ENCODE peak calls at places on chromosome X, in six cellular contexts. G is HCT116, X is PC-3, N is mammary epithelial cell, Q is tibial artery, L is thyroid gland. T is an unnamed sample.

GRCh38 chrX:153853902-153854267 is 23.5 kb upstream of the PDZD4 start:
- DNase-seq in N (no peak), L (no peak), Q (no peak), G (no peak), X (no peak), T (no peak)

GRCh38 chrX:151694661-151695582 is at the start of gene PRRG3:
- DNase-seq in Q (no peak), X (no peak), L (no peak), G (no peak), N (no peak), T (no peak)

GRCh38 chrX:50067435-50068292 is 133.1 kb downstream of the AKAP4 start:
- DNase-seq in Q (no peak), X (no peak), L (peak; percentile 72), N (peak; percentile 1), G (no peak), T (peak; percentile 39)

GRCh38 chrX:12886545-12886944 is 19.7 kb downstream of the TLR7 start:
- DNase-seq in G (no peak), Q (no peak), N (no peak), L (no peak), X (no peak), T (no peak)

GRCh38 chrX:112058255-112058654 is 24.3 kb downstream of the TRPC5 start:
- DNase-seq in N (no peak), X (no peak), G (no peak), Q (no peak), L (no peak), T (no peak)

GRCh38 chrX:30906726-30907125 is 17.7 kb upstream of the TAB3 start:
- DNase-seq in Q (no peak), X (peak; percentile 76), G (peak; percentile 12), N (peak; percentile 82), L (no peak), T (peak; percentile 72)

GRCh38 chrX:108020631-108021030 is 24.2 kb upstream of the VSIG1 start:
- DNase-seq in X (peak; percentile 54), G (peak; percentile 4), N (peak; percentile 23), Q (no peak), L (no peak), T (peak; percentile 13)

GRCh38 chrX:115562492-115562872 is 1.5 kb downstream of the PLS3 start:
- DNase-seq in L (no peak), N (peak; percentile 41), X (peak; percentile 45), Q (no peak), G (no peak), T (no peak)

GRCh38 chrX:119406739-119407138 is 7.6 kb downstream of the SLC25A43 start:
- DNase-seq in Q (no peak), X (peak; percentile 30), N (no peak), G (no peak), L (no peak), T (no peak)

GRCh38 chrX:69262036-69262905 is 97.0 kb upstream of the PJA1 start:
- DNase-seq in X (no peak), Q (no peak), L (peak; percentile 78), N (peak; percentile 42), G (no peak), T (no peak)

GRCh38 chrX:4547218-4547836 is 833.9 kb upstream of the PRKX start:
- DNase-seq in Q (no peak), L (peak; percentile 16), X (peak; percentile 77), N (peak; percentile 23), G (peak; percentile 16), T (peak; percentile 45)

GRCh38 chrX:39418132-39418935 is 617.1 kb downstream of the MID1IP1 start:
- DNase-seq in X (no peak), G (no peak), Q (no peak), N (no peak), L (peak; percentile 33), T (no peak)

GRCh38 chrX:134836497-134836968 is 154.3 kb upstream of the SMIM10 start:
- DNase-seq in N (no peak), G (peak; percentile 79), Q (no peak), L (no peak), X (peak; percentile 33), T (peak; percentile 14)

GRCh38 chrX:15350329-15350996 is 15.1 kb upstream of the PIGA start:
- DNase-seq in L (peak; percentile 29), Q (no peak), X (no peak), N (no peak), G (no peak), T (no peak)

DNA sequence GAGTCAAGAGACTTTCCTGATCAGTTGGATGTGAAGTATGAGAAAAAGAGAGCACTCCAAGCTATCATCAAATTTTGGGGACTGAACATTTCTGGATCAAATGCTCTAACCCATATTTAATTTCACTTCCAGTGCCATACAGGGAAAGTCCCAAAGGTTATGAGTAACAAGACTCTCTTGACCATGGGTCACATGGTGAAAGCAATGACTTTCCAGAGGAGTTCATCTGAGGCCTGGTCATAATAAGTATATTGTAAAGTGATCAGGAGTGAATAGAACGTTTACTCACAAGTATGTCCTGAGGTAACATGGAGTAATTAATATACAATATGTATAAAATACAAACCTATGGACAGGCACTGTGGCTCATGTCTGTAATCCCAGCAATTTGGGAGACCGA is 40.7 kb upstream of the ARMCX5 start:
- DNase-seq in N (no peak), L (no peak), X (no peak), Q (no peak), G (no peak), T (no peak)
- H3K4me3 ChIP-seq in N (no peak overlapping the region), L (no peak overlapping the region), X (no peak overlapping the region), Q (no peak overlapping the region), G (no peak overlapping the region), T (no peak overlapping the region)

DNA sequence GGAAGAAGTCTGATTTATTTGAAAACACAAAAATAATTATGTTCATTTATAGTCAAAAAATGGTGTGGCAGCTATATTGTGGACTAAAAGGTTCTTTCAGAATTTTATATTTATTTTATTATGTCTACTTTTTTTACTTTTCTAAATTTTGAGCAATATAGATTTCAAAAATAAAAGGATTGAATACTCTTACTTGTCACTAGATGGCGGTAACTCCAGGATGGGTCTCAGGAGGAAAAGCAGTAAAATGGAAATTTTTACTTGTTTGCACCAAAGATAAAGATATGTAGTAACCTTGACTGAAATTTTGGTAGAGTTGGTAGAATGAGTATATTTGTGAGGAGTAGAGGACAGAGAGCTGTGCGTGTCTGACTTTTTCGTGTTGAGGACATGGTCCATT is 14.5 kb upstream of the DACH2 start:
- DNase-seq in L (no peak), N (no peak), X (no peak), Q (no peak), G (no peak), T (no peak)
- TF ChIP-seq CTCF in L (peak; percentile 50), N (peak; percentile 66), X (peak; percentile 58), Q (peak; percentile 26), G (peak; percentile 4), T (peak; percentile 63)

GRCh38 chrX:34586936-34587335 is 70.1 kb downstream of the TMEM47 start:
- DNase-seq in Q (no peak), X (no peak), N (no peak), L (no peak), G (no peak), T (no peak)
- H3K4me3 ChIP-seq in Q (no peak overlapping the region), X (no peak overlapping the region), N (no peak overlapping the region), L (no peak overlapping the region), G (no peak overlapping the region), T (no peak overlapping the region)

GRCh38 chrX:926070-926469 is 286.4 kb downstream of the CRLF2 start:
- DNase-seq in X (no peak), Q (peak; percentile 27), N (no peak), L (no peak), G (no peak), T (no peak)
- TF ChIP-seq CTCF in X (no peak), Q (no peak), N (no peak), L (no peak), G (no peak), T (no peak)

GRCh38 chrX:129651756-129652564 is 2.8 kb downstream of the APLN start:
- DNase-seq in G (no peak), N (no peak), Q (no peak), X (no peak), L (no peak), T (no peak)
- H3K4me3 ChIP-seq in G (no peak overlapping the region), N (no peak overlapping the region), Q (no peak overlapping the region), X (no peak overlapping the region), L (no peak overlapping the region), T (no peak overlapping the region)

DNA sequence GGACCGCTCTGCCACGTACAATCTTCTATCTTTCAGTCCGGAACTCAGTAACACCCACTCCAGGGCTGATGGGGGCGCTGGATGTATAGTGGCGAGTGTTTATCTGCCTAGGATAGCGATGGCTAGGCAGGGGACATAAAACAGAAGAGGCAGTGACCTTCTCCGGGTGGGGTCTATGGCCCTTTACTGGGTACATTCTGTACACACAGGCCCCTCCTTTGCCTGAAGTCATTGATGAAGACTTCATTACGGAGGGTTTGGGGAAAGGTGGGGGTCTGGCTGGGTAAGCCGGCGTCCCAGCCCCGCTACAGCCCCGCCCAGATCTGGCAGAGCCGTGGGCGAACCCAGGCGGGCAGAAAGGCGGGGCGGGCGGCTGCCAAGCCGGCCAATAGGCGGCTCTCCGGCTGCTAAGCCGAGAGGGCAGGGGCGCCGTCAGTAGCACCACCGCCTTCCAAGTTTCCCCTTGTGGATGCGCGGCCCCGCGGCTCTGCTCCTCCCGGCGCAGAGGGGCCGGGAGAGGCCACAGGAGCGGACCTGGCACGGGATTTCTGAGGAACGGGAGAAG is at the start of gene CHST7:
- DNase-seq in G (peak; percentile 46), N (peak; percentile 53), X (peak; percentile 76), Q (peak; percentile 76), L (peak; percentile 57), T (peak; percentile 69)
- TF ChIP-seq CTCF in G (peak; percentile 51), N (peak; percentile 39), X (peak; percentile 56), Q (peak; percentile 8), L (no peak), T (peak; percentile 47)

GRCh38 chrX:86149089-86149488 is 838 bp downstream of the DACH2 start:
- DNase-seq in N (no peak), X (no peak), G (no peak), L (peak; percentile 15), Q (no peak), T (no peak)
- H3K4me3 ChIP-seq in N (peak overlapping the region; percentile 52), X (no peak overlapping the region), G (no peak overlapping the region), L (no peak overlapping the region), Q (peak overlapping the region; percentile 46), T (peak overlapping the region; percentile 39)

GRCh38 chrX:56788717-56789122 is 59.7 kb downstream of the NBDY start:
- DNase-seq in X (no peak), L (peak; percentile 56), Q (no peak), G (no peak), N (no peak), T (peak; percentile 30)
- TF ChIP-seq CTCF in X (no peak), L (no peak), Q (no peak), G (peak; percentile 8), N (no peak), T (peak; percentile 36)